ENCODE peak calls at places on chromosomes 5 and 9, in nine cellular contexts. Q, J, D, M, C, Z, X, G and F are unnamed samples. For H3K4me1, the result is how much of the 10 kb centered on the place peaks cover.

GRCh38 chr5:81228084-81228483 is 5.0 kb upstream of the CKMT2 start:
- DNase-seq in Z (no peak), D (no peak), M (no peak), C (no peak), J (no peak), Q (no peak), G (no peak), X (no peak), F (no peak)

GRCh38 chr5:21806943-21807342 is 1046.2 kb downstream of the CDH12 start:
- DNase-seq in X (peak), C (no peak), Q (no peak), Z (no peak), D (peak), M (no peak), G (no peak), J (no peak), F (no peak)

GRCh38 chr9:20728493-20729220 is 44.6 kb downstream of the FOCAD start:
- DNase-seq in Z (no peak), X (no peak), D (peak), Q (no peak), G (no peak), J (no peak), C (no peak), M (no peak), F (no peak)

GRCh38 chr5:72598461-72599433 is 91.5 kb upstream of the ZNF366 start:
- DNase-seq in J (no peak), M (no peak), X (no peak), Z (no peak), D (peak), C (no peak), G (no peak), Q (no peak), F (peak)

GRCh38 chr9:111805841-111806241 is 11.1 kb upstream of the SHOC1 start:
- DNase-seq in M (no peak), G (no peak), Z (no peak), C (no peak), J (no peak), D (peak), X (no peak), Q (peak), F (no peak)

GRCh38 chr5:38483788-38484398 is 72.6 kb downstream of the LIFR start:
- DNase-seq in C (peak), D (no peak), Q (no peak), X (no peak), Z (no peak), J (no peak), G (no peak), M (no peak), F (no peak)

GRCh38 chr9:2126331-2126789 is 111.2 kb downstream of the SMARCA2 start:
- DNase-seq in G (no peak), C (no peak), M (peak), J (no peak), Q (no peak), Z (no peak), X (peak), D (peak), F (no peak)

GRCh38 chr5:168317521-168318147 is 26.2 kb downstream of the WWC1 start:
- DNase-seq in M (no peak), Q (peak), G (no peak), C (no peak), D (peak), X (no peak), Z (no peak), J (peak), F (no peak)

GRCh38 chr9:107807183-107807582 is 317.6 kb upstream of the KLF4 start:
- DNase-seq in M (no peak), G (no peak), C (no peak), D (peak), X (no peak), Q (no peak), J (no peak), Z (no peak), F (no peak)

GRCh38 chr5:1525624-1525985 is 1.8 kb upstream of the LPCAT1 start:
- DNase-seq in Q (no peak), Z (no peak), G (no peak), J (peak), M (no peak), C (no peak), X (no peak), D (no peak), F (no peak)

GRCh38 chr9:127133739-127134167 is 11.3 kb upstream of the ANGPTL2 start:
- DNase-seq in Z (no peak), C (peak), X (peak), J (peak), G (peak), M (peak), D (peak), Q (no peak), F (no peak)

GRCh38 chr5:150636391-150637244 is 3.8 kb upstream of the SYNPO start:
- DNase-seq in X (peak), M (peak), G (peak), C (no peak), Z (no peak), J (peak), Q (no peak), D (peak), F (no peak)

GRCh38 chr5:150639317-150639738 is 1.1 kb upstream of the SYNPO start:
- DNase-seq in C (no peak), J (no peak), Q (no peak), M (no peak), Z (no peak), D (no peak), X (no peak), G (no peak), F (no peak)

GRCh38 chr5:150638488-150639316 is 1.8 kb upstream of the SYNPO start:
- DNase-seq in G (no peak), Z (no peak), D (no peak), M (no peak), X (no peak), J (no peak), C (no peak), Q (no peak), F (no peak)

GRCh38 chr5:150638053-150638444 is 2.4 kb upstream of the SYNPO start:
- DNase-seq in M (no peak), Q (no peak), Z (no peak), D (no peak), C (no peak), G (no peak), J (no peak), X (no peak), F (no peak)

DNA sequence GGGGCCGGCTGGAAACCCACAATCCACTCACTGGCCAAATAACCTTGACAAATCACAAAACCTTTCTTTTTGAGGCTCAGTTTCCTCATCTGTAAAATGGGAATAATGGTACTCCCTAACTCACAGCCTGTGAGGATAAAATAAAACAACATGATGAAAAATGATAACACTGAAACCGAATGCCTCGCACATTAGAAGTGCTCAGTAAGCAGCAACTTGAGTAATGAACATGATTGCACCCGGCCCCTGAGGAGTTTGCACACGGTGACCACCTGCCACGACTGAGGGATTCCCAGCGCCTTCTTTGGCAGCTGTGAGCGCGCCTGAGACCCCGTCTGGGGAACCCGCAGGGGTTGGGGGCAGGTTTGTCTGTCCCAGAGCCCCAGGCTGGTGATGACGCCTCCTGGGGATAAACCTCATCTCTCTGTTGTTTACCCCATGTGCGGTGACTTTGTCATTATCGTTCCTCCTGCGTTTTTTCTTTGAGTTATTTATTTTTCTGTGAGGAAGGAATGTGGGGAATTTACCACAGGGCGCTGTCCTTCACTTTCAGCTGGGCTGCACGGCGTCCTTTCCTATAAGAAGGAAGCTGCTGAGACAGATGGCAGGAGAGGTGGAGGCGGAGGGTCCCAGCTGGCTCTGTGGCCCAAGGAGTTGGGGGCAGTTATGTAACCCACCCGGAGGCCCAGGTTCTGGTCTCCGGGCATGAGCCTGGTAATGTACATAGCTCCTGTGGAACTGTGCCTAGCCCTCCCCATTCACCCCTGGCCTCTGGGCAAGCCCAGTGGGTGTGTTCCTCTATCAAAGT is 3.0 kb upstream of the SYNPO start:
- DNase-seq in Z (no peak), J (peak), Q (peak), G (no peak), M (no peak), X (no peak), D (peak), C (peak), F (no peak)
- TF ChIP-seq POLR2A in Z (no peak), J (no peak), Q (no peak), G (no peak), M (no peak), X (no peak), D (peak), C (peak), F (no peak)

GRCh38 chr5:141384471-141385267 is 2.1 kb downstream of the PCDHGA7 start:
- DNase-seq in Q (no peak), G (no peak), C (no peak), M (no peak), X (no peak), J (no peak), D (no peak), Z (no peak), F (no peak)
- H3K4me1 ChIP-seq in Q (under half), G (under half), C (under half), M (under half), X (under half), J (under half), D (under half), Z (under half), F (under half)

DNA sequence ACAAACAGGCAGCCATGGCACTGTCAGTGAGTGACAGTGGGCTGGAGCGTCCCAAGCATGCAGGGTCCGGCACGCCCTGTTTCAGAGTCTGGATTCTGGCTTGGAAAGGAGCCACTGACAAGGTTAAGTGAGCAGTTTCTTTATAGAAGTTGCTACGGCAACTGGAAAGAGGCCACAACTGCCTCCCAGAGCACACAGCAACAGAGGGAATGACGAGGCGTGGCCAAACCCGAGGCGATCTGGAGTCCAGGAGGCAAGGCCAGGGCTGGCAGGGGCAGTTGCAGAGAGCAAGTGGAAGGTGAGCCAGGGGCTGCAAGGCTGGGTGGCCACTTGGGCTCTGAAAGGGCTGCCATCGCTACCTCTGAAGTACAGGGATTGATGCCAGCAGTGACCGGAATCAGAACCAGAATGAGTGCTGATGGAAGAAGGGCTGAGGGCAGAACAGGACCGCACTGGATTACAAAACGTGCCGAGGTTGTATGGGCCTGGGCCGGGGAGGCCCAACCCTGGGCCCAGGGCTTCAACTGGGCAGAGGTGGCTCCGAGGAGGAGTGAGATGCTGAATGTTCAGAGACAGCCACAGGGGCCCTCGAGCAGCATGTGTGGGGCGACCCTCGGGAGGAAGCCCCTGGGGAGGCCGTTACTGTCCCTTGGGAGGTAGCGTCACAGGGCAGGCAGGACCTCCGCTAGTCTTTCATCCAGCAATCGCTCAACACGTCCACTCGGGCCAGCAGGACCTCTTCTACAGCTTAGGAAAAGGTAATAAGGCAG is 4.6 kb downstream of the MRPL41 start:
- DNase-seq in X (no peak), J (peak), G (peak), D (no peak), Q (no peak), Z (no peak), C (no peak), M (no peak), F (no peak)
- H3K27ac ChIP-seq in X (no peak), J (no peak), G (peak), D (no peak), Q (peak), Z (no peak), C (no peak), M (peak), F (no peak)

GRCh38 chr5:134503088-134503936 is 22.2 kb upstream of the JADE2 start:
- DNase-seq in Z (peak), J (peak), M (peak), Q (peak), D (peak), C (peak), X (peak), G (peak), F (peak)
- TF ChIP-seq POLR2A in Z (peak), J (no peak), M (no peak), Q (peak), D (peak), C (peak), X (no peak), G (peak), F (no peak)

GRCh38 chr5:80212171-80212667 is 43.6 kb downstream of the SERINC5 start:
- DNase-seq in Z (no peak), J (no peak), Q (no peak), X (no peak), C (no peak), D (no peak), M (no peak), G (no peak), F (no peak)
- H3K4me1 ChIP-seq in Z (under half), J (half or more), Q (under half), X (under half), C (under half), D (under half), M (under half), G (half or more), F (under half)

GRCh38 chr9:135890190-135890861 is 17.0 kb downstream of the CAMSAP1 start:
- DNase-seq in M (no peak), X (no peak), Q (no peak), Z (no peak), D (no peak), G (no peak), J (peak), C (no peak), F (peak)
- H3K27ac ChIP-seq in M (no peak), X (no peak), Q (no peak), Z (no peak), D (no peak), G (no peak), J (no peak), C (no peak), F (no peak)

GRCh38 chr5:126525630-126526245 is 69.3 kb downstream of the ALDH7A1 start:
- DNase-seq in Z (no peak), G (peak), J (peak), C (no peak), D (peak), X (peak), M (peak), Q (no peak), F (no peak)
- TF ChIP-seq POLR2A in Z (no peak), G (no peak), J (no peak), C (peak), D (no peak), X (no peak), M (no peak), Q (no peak), F (no peak)

GRCh38 chr5:132501961-132502931 is 11.7 kb upstream of the IRF1 start:
- DNase-seq in G (peak), X (no peak), Q (no peak), Z (no peak), M (no peak), J (peak), C (no peak), D (peak), F (no peak)
- H3K4me1 ChIP-seq in G (half or more), X (under half), Q (under half), Z (under half), M (under half), J (half or more), C (half or more), D (under half), F (under half)

GRCh38 chr9:115114541-115114940 is 3.4 kb downstream of the TNC start:
- DNase-seq in C (no peak), Z (no peak), X (no peak), J (no peak), M (no peak), G (no peak), Q (no peak), D (no peak), F (no peak)
- H3K27ac ChIP-seq in C (no peak), Z (no peak), X (no peak), J (no peak), M (no peak), G (peak), Q (no peak), D (no peak), F (no peak)

DNA sequence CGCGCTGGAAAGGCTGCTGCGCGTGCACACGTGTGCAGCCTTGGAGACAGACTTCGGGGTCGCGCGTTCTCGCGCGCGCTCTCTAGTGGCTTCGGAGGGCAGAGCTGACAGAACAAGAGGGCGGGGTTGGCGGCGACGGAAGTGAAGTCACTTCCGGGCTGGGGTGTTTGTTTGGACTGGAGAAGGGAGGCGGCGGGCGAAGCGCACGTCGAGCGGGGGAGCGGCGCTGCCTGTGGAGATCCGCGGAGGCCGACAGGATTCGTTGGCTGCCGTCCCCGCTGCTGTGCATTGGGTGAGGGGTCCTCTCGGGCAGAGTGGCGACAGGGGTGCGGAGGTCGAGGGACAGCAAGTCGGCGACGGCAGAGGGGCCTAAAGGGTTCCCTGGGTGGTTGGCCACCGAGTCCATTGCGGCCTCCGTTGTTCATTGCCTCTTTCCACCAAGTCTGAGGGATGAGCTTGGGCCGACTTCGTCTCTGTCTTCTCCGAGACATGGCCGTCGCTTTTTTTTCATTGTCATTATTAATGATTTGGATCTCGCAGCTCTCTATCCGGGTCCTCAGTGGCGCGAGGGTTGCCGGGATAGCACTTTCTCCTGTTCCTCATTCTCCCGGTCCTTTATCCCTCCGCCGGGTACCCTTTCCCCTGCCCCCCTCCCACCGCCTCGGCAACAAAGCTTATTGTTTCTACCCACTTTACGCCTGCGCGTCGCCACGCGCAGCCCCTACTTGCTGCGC is at the start of gene PAIP2:
- DNase-seq in G (peak), J (peak), M (peak), X (peak), Z (peak), D (peak), C (peak), Q (peak), F (peak)
- TF ChIP-seq POLR2A in G (peak), J (no peak), M (peak), X (peak), Z (peak), D (peak), C (peak), Q (peak), F (peak)